ENCODE peak calls at places on chromosomes 12 and 14, in ten cellular contexts. S is CD4-positive, alpha-beta memory T cell; L is mucosa of descending colon; T is activated T-cell treated with anti-CD3 and anti-CD28 coated beads, Interleukin-2, amount 50 U/mL, for 72 hours; I is HT1080; C is HTR-8/SVneo; Q is hypothalamus; A is H4; U is AG09309; Y is CD4-positive, CD25-positive, alpha-beta regulatory T cell. R is an unnamed sample.

GRCh38 chr12:90017316-90017715 is 308.7 kb upstream of the ATP2B1 start:
- DNase-seq in S (no peak), L (no peak), T (no peak), I (no peak), C (no peak), Q (no peak), A (no peak), U (no peak), Y (no peak), R (no peak)

GRCh38 chr12:67068204-67068731 is 200.9 kb upstream of the CAND1 start:
- DNase-seq in S (no peak), L (peak), T (peak), I (no peak), C (peak), Q (no peak), A (no peak), U (no peak), Y (no peak), R (no peak)

GRCh38 chr12:13851828-13852227 is 129.6 kb downstream of the GRIN2B start:
- DNase-seq in S (no peak), L (no peak), T (no peak), I (no peak), C (no peak), Q (no peak), A (no peak), U (no peak), Y (no peak), R (no peak)

GRCh38 chr12:124734224-124734788 is 129.4 kb downstream of the SCARB1 start:
- DNase-seq in S (no peak), L (no peak), T (no peak), I (no peak), C (no peak), Q (no peak), A (peak), U (no peak), Y (no peak), R (no peak)

GRCh38 chr12:23204933-23205778 is 580.2 kb downstream of the ETNK1 start:
- DNase-seq in S (peak), L (peak), T (peak), I (peak), C (peak), Q (no peak), A (peak), U (peak), Y (no peak), R (peak)

GRCh38 chr14:21084988-21085853 is 13.2 kb downstream of the ZNF219 start:
- DNase-seq in S (no peak), L (no peak), T (no peak), I (no peak), C (no peak), Q (no peak), A (no peak), U (no peak), Y (no peak), R (no peak)

GRCh38 chr12:10943167-10943566 is 4.1 kb upstream of the TAS2R14 start:
- DNase-seq in S (no peak), L (no peak), T (no peak), I (no peak), C (no peak), Q (no peak), A (no peak), U (no peak), Y (no peak), R (no peak)

GRCh38 chr12:94282675-94283074 is 134.3 kb downstream of the PLXNC1 start:
- DNase-seq in S (peak), L (peak), T (peak), I (no peak), C (no peak), Q (no peak), A (no peak), U (no peak), Y (no peak), R (no peak)

GRCh38 chr12:87687362-87687761 is 341.8 kb downstream of the C12orf50 start:
- DNase-seq in S (no peak), L (no peak), T (no peak), I (peak), C (peak), Q (no peak), A (peak), U (no peak), Y (no peak), R (no peak)

GRCh38 chr14:90556666-90557450 is 160.0 kb downstream of the CALM1 start:
- DNase-seq in S (no peak), L (no peak), T (no peak), I (no peak), C (no peak), Q (no peak), A (no peak), U (no peak), Y (no peak), R (no peak)

GRCh38 chr12:5433840-5434646 is 2.1 kb downstream of the NTF3 start:
- DNase-seq in S (no peak), L (no peak), T (no peak), I (no peak), C (no peak), Q (no peak), A (no peak), U (no peak), Y (no peak), R (no peak)

GRCh38 chr14:75515631-75515999 is 6.7 kb upstream of the BATF start:
- DNase-seq in S (no peak), L (peak), T (no peak), I (no peak), C (no peak), Q (no peak), A (no peak), U (no peak), Y (no peak), R (no peak)

GRCh38 chr14:99829450-99829849 is 36.2 kb downstream of the EML1 start:
- DNase-seq in S (no peak), L (no peak), T (no peak), I (no peak), C (no peak), Q (no peak), A (no peak), U (no peak), Y (no peak), R (no peak)

GRCh38 chr12:530308-530707 is 70.6 kb downstream of the B4GALNT3 start:
- DNase-seq in S (no peak), L (no peak), T (no peak), I (peak), C (no peak), Q (no peak), A (peak), U (peak), Y (no peak), R (no peak)

GRCh38 chr14:57380935-57381334 is 9.5 kb upstream of the NAA30 start:
- DNase-seq in S (no peak), L (no peak), T (no peak), I (no peak), C (no peak), Q (no peak), A (no peak), U (no peak), Y (no peak), R (no peak)

GRCh38 chr14:102028733-102029132 is 58.1 kb downstream of the HSP90AA1 start:
- DNase-seq in S (no peak), L (peak), T (no peak), I (peak), C (no peak), Q (no peak), A (peak), U (peak), Y (no peak), R (no peak)

GRCh38 chr14:53190938-53191337 is 37.8 kb upstream of the DDHD1 start:
- DNase-seq in S (no peak), L (no peak), T (peak), I (peak), C (no peak), Q (no peak), A (no peak), U (no peak), Y (no peak), R (no peak)

GRCh38 chr12:50637870-50638481 is 125.9 kb upstream of the ATF1 start:
- DNase-seq in S (peak), L (no peak), T (no peak), I (peak), C (no peak), Q (no peak), A (peak), U (no peak), Y (no peak), R (peak)

GRCh38 chr12:105317942-105318614 is 12.4 kb upstream of the C12orf75 start:
- DNase-seq in S (no peak), L (peak), T (no peak), I (no peak), C (no peak), Q (no peak), A (no peak), U (peak), Y (no peak), R (no peak)

GRCh38 chr14:87935895-87936294 is 57.1 kb downstream of the GALC start:
- DNase-seq in S (no peak), L (no peak), T (no peak), I (no peak), C (no peak), Q (no peak), A (no peak), U (no peak), Y (no peak), R (no peak)

GRCh38 chr12:128825845-128826244 is 2.1 kb upstream of the SLC15A4 start:
- DNase-seq in S (no peak), L (no peak), T (no peak), I (no peak), C (no peak), Q (no peak), A (no peak), U (no peak), Y (no peak), R (no peak)

GRCh38 chr14:52023518-52023917 is 34.2 kb downstream of the RTRAF start:
- DNase-seq in S (no peak), L (no peak), T (no peak), I (peak), C (no peak), Q (no peak), A (no peak), U (no peak), Y (no peak), R (no peak)

GRCh38 chr12:83461326-83461985 is 774.8 kb downstream of the TMTC2 start:
- DNase-seq in S (no peak), L (no peak), T (no peak), I (peak), C (no peak), Q (no peak), A (no peak), U (peak), Y (no peak), R (no peak)

GRCh38 chr14:104895786-104896642 is 28.7 kb upstream of the PLD4 start:
- DNase-seq in S (no peak), L (no peak), T (no peak), I (no peak), C (no peak), Q (no peak), A (no peak), U (no peak), Y (no peak), R (no peak)

GRCh38 chr12:67650528-67651379 is 2.2 kb downstream of the DYRK2 start:
- DNase-seq in S (peak), L (no peak), T (no peak), I (no peak), C (no peak), Q (no peak), A (no peak), U (no peak), Y (no peak), R (no peak)

GRCh38 chr14:96888593-96888992 is 91.4 kb downstream of the VRK1 start:
- DNase-seq in S (no peak), L (no peak), T (no peak), I (no peak), C (no peak), Q (no peak), A (no peak), U (no peak), Y (no peak), R (no peak)

GRCh38 chr14:78491015-78491414 is 320.8 kb downstream of the NRXN3 start:
- DNase-seq in S (no peak), L (no peak), T (no peak), I (no peak), C (no peak), Q (no peak), A (no peak), U (no peak), Y (no peak), R (no peak)

GRCh38 chr12:97148941-97149559 is 242.0 kb downstream of the NEDD1 start:
- DNase-seq in S (peak), L (peak), T (peak), I (peak), C (peak), Q (no peak), A (peak), U (no peak), Y (no peak), R (peak)

GRCh38 chr12:27316947-27317346 is 15.7 kb upstream of the BMAL2 start:
- DNase-seq in S (no peak), L (no peak), T (no peak), I (no peak), C (no peak), Q (no peak), A (no peak), U (no peak), Y (no peak), R (no peak)

GRCh38 chr12:115430636-115431035 is 746.7 kb upstream of the TBX3 start:
- DNase-seq in S (no peak), L (no peak), T (no peak), I (no peak), C (no peak), Q (no peak), A (no peak), U (no peak), Y (no peak), R (no peak)

GRCh38 chr12:38930994-38931393 is 25.6 kb upstream of the CPNE8 start:
- DNase-seq in S (no peak), L (no peak), T (no peak), I (peak), C (no peak), Q (no peak), A (no peak), U (no peak), Y (no peak), R (no peak)

GRCh38 chr12:96360550-96360949 is 39.7 kb downstream of the CDK17 start:
- DNase-seq in S (no peak), L (no peak), T (no peak), I (no peak), C (no peak), Q (no peak), A (no peak), U (no peak), Y (no peak), R (no peak)

GRCh38 chr14:71423481-71423880 is 508.7 kb upstream of the RGS6 start:
- DNase-seq in S (no peak), L (no peak), T (no peak), I (no peak), C (no peak), Q (no peak), A (no peak), U (no peak), Y (no peak), R (no peak)

GRCh38 chr14:74949859-74950572 is 5.4 kb downstream of the PGF start:
- DNase-seq in S (no peak), L (no peak), T (no peak), I (no peak), C (no peak), Q (no peak), A (no peak), U (no peak), Y (no peak), R (no peak)

GRCh38 chr14:91058017-91058675 is 2.3 kb downstream of the RPS6KA5 start:
- DNase-seq in S (no peak), L (no peak), T (no peak), I (peak), C (peak), Q (no peak), A (no peak), U (no peak), Y (no peak), R (no peak)

GRCh38 chr12:92552412-92553108 is 150.2 kb upstream of the PLEKHG7 start:
- DNase-seq in S (no peak), L (peak), T (no peak), I (no peak), C (no peak), Q (no peak), A (no peak), U (no peak), Y (no peak), R (no peak)

GRCh38 chr14:39555749-39556148 is 123.5 kb upstream of the FBXO33 start:
- DNase-seq in S (no peak), L (no peak), T (no peak), I (no peak), C (no peak), Q (no peak), A (no peak), U (no peak), Y (no peak), R (no peak)

GRCh38 chr12:124648710-124649384 is 81.4 kb upstream of the NCOR2 start:
- DNase-seq in S (no peak), L (no peak), T (no peak), I (no peak), C (no peak), Q (no peak), A (no peak), U (no peak), Y (no peak), R (no peak)

GRCh38 chr14:60094306-60094897 is 2.7 kb downstream of the PCNX4 start:
- DNase-seq in S (no peak), L (no peak), T (peak), I (peak), C (peak), Q (no peak), A (peak), U (no peak), Y (no peak), R (no peak)